ENCODE peak calls at places on chromosomes 5 and 9, in four cellular contexts. I is body of pancreas, G is IMR-90, J is stomach. D is an unnamed sample.

GRCh38 chr9:74006935-74007334 is 490.2 kb upstream of the RORB start:
- DNase-seq in I (no peak), G (no peak), J (no peak), D (no peak)

GRCh38 chr9:96169901-96170300 is 132.1 kb downstream of the HSD17B3 start:
- DNase-seq in I (no peak), G (no peak), J (no peak), D (no peak)

GRCh38 chr5:32562056-32562455 is 23.3 kb upstream of the SUB1 start:
- DNase-seq in I (no peak), G (no peak), J (no peak), D (no peak)

GRCh38 chr5:98769006-98769255 is 4.5 kb upstream of the RGMB start:
- DNase-seq in I (peak; percentile 62), G (no peak), J (peak; percentile 57), D (no peak)

GRCh38 chr5:90134892-90135291 is 274.7 kb downstream of the CETN3 start:
- DNase-seq in I (no peak), G (peak; percentile 31), J (peak; percentile 38), D (no peak)

GRCh38 chr5:82540301-82540700 is 262.1 kb upstream of the RPS23 start:
- DNase-seq in I (no peak), G (no peak), J (no peak), D (no peak)

GRCh38 chr9:36102742-36103495 is 33.6 kb upstream of the GLIPR2 start:
- DNase-seq in I (peak; percentile 79), G (peak; percentile 71), J (peak; percentile 88), D (no peak)

GRCh38 chr9:806285-807156 is 35.0 kb upstream of the DMRT1 start:
- DNase-seq in I (no peak), G (peak; percentile 51), J (no peak), D (peak; percentile 31)

GRCh38 chr5:133287500-133287899 is 235.7 kb downstream of the HSPA4 start:
- DNase-seq in I (peak; percentile 37), G (peak; percentile 44), J (peak; percentile 55), D (no peak)

GRCh38 chr9:37417252-37417803 is 5.2 kb upstream of the GRHPR start:
- DNase-seq in I (no peak), G (no peak), J (no peak), D (no peak)

GRCh38 chr9:125255781-125256391 is 5.7 kb upstream of the GAPVD1 start:
- DNase-seq in I (no peak), G (no peak), J (no peak), D (no peak)

GRCh38 chr5:61966558-61966957 is 339.4 kb upstream of the KIF2A start:
- DNase-seq in I (no peak), G (peak; percentile 1), J (no peak), D (no peak)

GRCh38 chr5:79774171-79774854 is 84.7 kb downstream of the CMYA5 start:
- DNase-seq in I (no peak), G (peak; percentile 4), J (no peak), D (peak; percentile 19)

GRCh38 chr9:4689687-4690104 is 10.3 kb downstream of the CDC37L1 start:
- DNase-seq in I (no peak), G (peak; percentile 31), J (no peak), D (no peak)

GRCh38 chr5:167576928-167577327 is 714.5 kb upstream of the WWC1 start:
- DNase-seq in I (no peak), G (no peak), J (no peak), D (no peak)

GRCh38 chr5:1138445-1139207 is 26.8 kb upstream of the SLC12A7 start:
- DNase-seq in I (no peak), G (no peak), J (no peak), D (no peak)

GRCh38 chr9:128747233-128747632 is 23.3 kb upstream of the ZDHHC12 start:
- DNase-seq in I (no peak), G (no peak), J (no peak), D (no peak)

GRCh38 chr9:128743421-128743820 is 19.5 kb upstream of the ZDHHC12 start:
- DNase-seq in I (no peak), G (no peak), J (no peak), D (no peak)

DNA sequence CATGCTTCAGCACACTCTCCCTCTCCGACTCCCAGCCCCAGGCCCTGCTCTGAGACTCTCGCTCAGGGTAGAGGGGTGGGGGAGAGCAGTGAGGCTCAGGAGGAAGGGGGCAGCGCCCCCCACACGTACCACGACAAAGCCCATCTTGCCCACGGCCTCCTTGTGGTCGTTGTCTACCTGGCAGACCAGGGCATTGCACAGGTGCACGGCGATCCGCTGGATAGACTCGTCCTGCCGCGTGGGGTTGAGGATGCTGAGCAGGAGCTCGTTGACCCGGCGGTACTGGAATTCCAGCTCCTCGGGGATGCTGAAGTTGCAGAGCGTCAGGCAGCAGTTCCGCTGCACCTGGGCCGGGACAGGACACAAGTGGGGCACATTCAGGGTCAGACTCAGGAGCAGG is 18.5 kb upstream of the ZDHHC12 start:
- DNase-seq in I (no peak), G (no peak), J (no peak), D (no peak)
- TF ChIP-seq POLR2A in I (no peak), G (no peak), J (no peak), D (no peak)

GRCh38 chr5:149488645-149489306 is 62.5 kb downstream of the CSNK1A1 start:
- DNase-seq in I (no peak), G (no peak), J (no peak), D (no peak)
- TF ChIP-seq POLR2A in I (no peak), G (no peak), J (no peak), D (no peak)

GRCh38 chr9:7176574-7176973 is 418.8 kb downstream of the KDM4C start:
- DNase-seq in I (no peak), G (no peak), J (no peak), D (no peak)

GRCh38 chr9:7174301-7174700 is 416.5 kb downstream of the KDM4C start:
- DNase-seq in I (no peak), G (no peak), J (no peak), D (no peak)

GRCh38 chr9:7172445-7173115 is 414.8 kb downstream of the KDM4C start:
- DNase-seq in I (no peak), G (peak; percentile 63), J (no peak), D (no peak)

GRCh38 chr9:7173139-7173538 is 415.4 kb downstream of the KDM4C start:
- DNase-seq in I (no peak), G (no peak), J (no peak), D (no peak)

DNA sequence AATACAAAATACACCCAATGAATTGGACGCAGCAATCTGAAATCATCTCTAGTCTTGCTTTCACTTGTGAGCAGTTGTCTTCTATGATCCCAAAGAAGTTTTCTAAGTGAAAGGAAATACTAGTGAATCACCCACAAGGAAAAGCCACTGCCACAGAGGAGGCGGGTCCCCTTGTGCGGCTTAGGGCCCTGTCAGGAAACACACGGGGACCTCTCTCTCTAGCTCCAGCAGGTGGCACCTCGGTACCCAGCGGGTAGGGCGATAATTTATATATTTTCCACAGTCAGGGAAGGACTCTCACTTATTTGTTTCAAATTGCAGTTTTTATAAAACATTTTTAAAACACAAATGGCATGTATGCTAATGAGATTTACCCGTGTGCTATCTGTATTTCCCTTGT is 417.1 kb downstream of the KDM4C start:
- DNase-seq in I (no peak), G (no peak), J (no peak), D (no peak)
- TF ChIP-seq POLR2A in I (no peak), G (no peak), J (no peak), D (no peak)

GRCh38 chr9:128361981-128362646 is 9.1 kb upstream of the URM1 start:
- DNase-seq in I (peak; percentile 85), G (peak; percentile 78), J (peak; percentile 88), D (peak; percentile 95)
- TF ChIP-seq POLR2A in I (no peak), G (no peak), J (no peak), D (peak; percentile 52)

GRCh38 chr5:11504794-11505193 is 399.5 kb downstream of the CTNND2 start:
- DNase-seq in I (no peak), G (no peak), J (no peak), D (peak; percentile 9)
- TF ChIP-seq POLR2A in I (no peak), G (no peak), J (no peak), D (no peak)